ENCODE peak calls at places on chromosomes 2 and 18, in eight cellular contexts. M is fibroblast of lung, U is pancreas, T is colonic mucosa, K is upper lobe of left lung, V is tibial artery, I is transverse colon, P is left ventricle myocardium inferior. C is an unnamed sample.

GRCh38 chr2:186496401-186496800 is 10.3 kb downstream of the ZC3H15 start:
- DNase-seq in I (no peak), K (no peak), P (no peak), T (no peak), V (no peak), M (peak; percentile 57), U (no peak), C (no peak)

GRCh38 chr2:150165988-150166965 is 321.2 kb downstream of the RND3 start:
- DNase-seq in P (no peak), M (peak; percentile 85), U (peak; percentile 29), K (peak; percentile 48), V (peak; percentile 36), I (no peak), T (no peak), C (no peak)

GRCh38 chr2:152782171-152782570 is 63.8 kb downstream of the ARL6IP6 start:
- DNase-seq in M (no peak), V (no peak), T (no peak), P (no peak), I (peak; percentile 11), U (no peak), K (no peak), C (no peak)

GRCh38 chr2:60530660-60531276 is 22.7 kb downstream of the BCL11A start:
- DNase-seq in K (peak; percentile 89), T (peak; percentile 94), V (no peak), M (peak; percentile 67), U (peak; percentile 92), I (peak; percentile 90), P (peak; percentile 53), C (peak; percentile 51)

GRCh38 chr2:10514743-10515142 is 66.6 kb upstream of the ODC1 start:
- DNase-seq in P (no peak), T (no peak), K (peak; percentile 6), I (no peak), M (peak; percentile 98), U (no peak), V (no peak), C (no peak)

GRCh38 chr2:2222931-2223330 is 108.1 kb downstream of the MYT1L start:
- DNase-seq in I (no peak), U (no peak), T (no peak), K (no peak), M (peak; percentile 39), V (no peak), P (no peak), C (no peak)

GRCh38 chr18:66682855-66683322 is 79.0 kb upstream of the CDH19 start:
- DNase-seq in U (no peak), I (no peak), K (no peak), M (peak; percentile 15), V (no peak), T (no peak), P (no peak), C (no peak)

GRCh38 chr2:177602611-177603164 is 210.1 kb downstream of the AGPS start:
- DNase-seq in M (no peak), P (no peak), K (no peak), I (no peak), V (no peak), U (no peak), T (peak; percentile 39), C (no peak)

GRCh38 chr18:49487711-49488310 is 777 bp upstream of the C18orf32 start:
- DNase-seq in U (no peak), T (no peak), M (no peak), K (no peak), P (no peak), I (no peak), V (no peak), C (no peak)

GRCh38 chr2:145067631-145068030 is 547.7 kb upstream of the ZEB2 start:
- DNase-seq in T (no peak), K (no peak), M (no peak), I (no peak), V (no peak), P (no peak), U (no peak), C (no peak)
- H3K27ac ChIP-seq in T (no peak overlapping the region), K (no peak overlapping the region), M (no peak overlapping the region), I (no peak overlapping the region), V (no peak overlapping the region), P (peak overlapping the region; percentile 89), U (no peak overlapping the region), C (no peak overlapping the region)

GRCh38 chr2:70068119-70068518 is 19.2 kb upstream of the PCBP1 start:
- DNase-seq in U (no peak), K (no peak), T (no peak), M (peak; percentile 3), P (no peak), I (no peak), V (no peak), C (no peak)

GRCh38 chr2:70073493-70073892 is 13.8 kb upstream of the PCBP1 start:
- DNase-seq in P (no peak), U (no peak), K (no peak), V (no peak), M (no peak), I (no peak), T (no peak), C (no peak)

GRCh38 chr2:70070557-70071268 is 16.6 kb upstream of the PCBP1 start:
- DNase-seq in I (peak; percentile 71), V (peak; percentile 72), P (peak; percentile 31), U (peak; percentile 67), M (peak; percentile 86), K (peak; percentile 86), T (peak; percentile 77), C (peak; percentile 77)

DNA sequence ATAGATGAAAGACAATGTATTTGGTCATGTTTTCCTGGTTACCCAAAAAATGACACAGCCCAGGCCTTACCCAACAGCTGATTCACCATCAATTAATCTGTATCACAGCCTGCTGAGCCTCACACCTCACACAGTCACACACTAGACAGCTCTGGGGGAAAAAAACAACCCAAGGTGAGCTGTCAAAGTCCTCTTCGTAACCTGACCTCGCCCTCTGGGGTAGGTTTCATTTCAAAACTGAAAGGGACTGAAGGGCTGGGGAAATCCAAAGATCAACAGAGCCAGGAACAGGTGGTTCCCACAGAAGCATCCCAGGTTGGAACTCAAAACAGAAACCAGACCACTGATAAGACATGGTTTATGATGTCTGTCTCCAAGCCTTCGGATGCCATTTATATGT is 18.2 kb upstream of the PCBP1 start:
- DNase-seq in M (peak; percentile 45), U (peak; percentile 57), T (peak; percentile 77), K (peak; percentile 55), I (peak; percentile 70), P (no peak), V (no peak), C (no peak)
- H3K4me3 ChIP-seq in M (no peak overlapping the region), U (no peak overlapping the region), T (no peak overlapping the region), K (no peak overlapping the region), I (no peak overlapping the region), P (no peak overlapping the region), V (no peak overlapping the region), C (no peak overlapping the region)

DNA sequence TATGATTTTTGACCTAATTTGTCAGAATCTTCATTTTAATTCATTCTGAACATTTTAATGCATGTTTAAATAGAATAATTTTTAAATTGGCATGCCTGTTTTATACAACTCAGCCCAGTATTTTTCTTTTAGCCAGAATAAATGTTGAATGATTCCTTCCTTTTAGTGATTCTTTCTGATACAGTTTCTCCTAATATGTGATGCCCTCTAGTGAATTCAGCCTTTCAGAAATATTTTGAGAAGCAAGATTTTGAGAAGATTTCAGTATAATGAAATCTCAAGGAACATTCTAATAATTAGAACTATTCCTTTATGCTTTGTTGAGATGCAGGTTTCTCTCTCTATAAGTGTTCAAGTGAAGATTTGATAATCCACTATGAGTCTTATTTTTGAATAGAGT is 28.5 kb downstream of the LCLAT1 start:
- DNase-seq in U (no peak), T (no peak), P (no peak), I (no peak), M (no peak), K (no peak), V (no peak), C (no peak)
- TF ChIP-seq CTCF in U (no peak), T (no peak), P (peak; percentile 39), I (no peak), M (no peak), K (no peak), V (peak; percentile 16), C (peak; percentile 10)

GRCh38 chr2:219422944-219423534 is 4.9 kb downstream of the DES start:
- DNase-seq in I (no peak), M (no peak), U (no peak), K (no peak), P (no peak), V (no peak), T (no peak), C (no peak)
- H3K27ac ChIP-seq in I (peak overlapping the region; percentile 96), M (no peak overlapping the region), U (no peak overlapping the region), K (no peak overlapping the region), P (peak overlapping the region; percentile 96), V (peak overlapping the region; percentile 87), T (no peak overlapping the region), C (no peak overlapping the region)

C was measured in adrenal gland.